ENCODE peak calls at places on chromosomes 12 and 14, in ten cellular contexts. G is AML-193; Z is immature natural killer cell; W is Caki2; M is EL; U is effector memory CD4-positive, alpha-beta T cell; A is HEK293T; O is A549; I is stimulated activated CD4-positive, alpha-beta T cell treated with anti-CD3 and anti-CD28 coated beads, Interleukin-4, amount 100 ng/mL, for 48 hours; T is NB4. J is an unnamed sample.

GRCh38 chr14:95515080-95515489 is 1.4 kb downstream of the SYNE3 start:
- DNase-seq in A (no peak), W (no peak), I (no peak), M (peak), U (no peak), G (peak), O (no peak), Z (no peak), T (peak), J (no peak)

GRCh38 chr12:3119745-3120660 is 42.8 kb downstream of the TSPAN9 start:
- DNase-seq in T (no peak), G (no peak), A (no peak), W (no peak), O (no peak), I (no peak), Z (no peak), M (peak), U (no peak), J (no peak)

GRCh38 chr14:98766818-98767217 is 505.2 kb downstream of the BCL11B start:
- DNase-seq in W (no peak), M (no peak), G (no peak), T (peak), A (no peak), O (no peak), I (no peak), U (no peak), Z (no peak), J (no peak)

GRCh38 chr12:69927145-69927544 is 102.1 kb downstream of the MYRFL start:
- DNase-seq in G (no peak), M (no peak), O (no peak), W (no peak), Z (no peak), I (no peak), A (no peak), T (peak), U (no peak), J (no peak)

GRCh38 chr12:92927055-92927435 is 2.0 kb downstream of the EEA1 start:
- DNase-seq in Z (peak), U (no peak), G (peak), M (peak), W (no peak), A (no peak), O (no peak), I (peak), T (peak), J (no peak)

GRCh38 chr14:37168721-37169120 is 3.7 kb downstream of the SLC25A21 start:
- DNase-seq in Z (no peak), A (no peak), T (no peak), G (no peak), W (no peak), M (no peak), U (no peak), I (no peak), O (no peak), J (no peak)

GRCh38 chr12:131380220-131380957 is 330.5 kb upstream of the SFSWAP start:
- DNase-seq in G (no peak), M (no peak), Z (no peak), T (no peak), A (no peak), O (no peak), I (no peak), U (no peak), W (no peak), J (no peak)

GRCh38 chr14:100108840-100109593 is 43.8 kb downstream of the EVL start:
- DNase-seq in I (no peak), M (no peak), Z (no peak), T (no peak), U (no peak), A (no peak), G (no peak), W (no peak), O (no peak), J (no peak)

GRCh38 chr14:22314183-22314820 is 274.7 kb downstream of the DAD1 start:
- DNase-seq in A (peak), G (peak), W (peak), M (peak), O (peak), U (no peak), I (no peak), Z (peak), T (peak), J (peak)

GRCh38 chr12:18259906-18260682 is 1.2 kb upstream of the PIK3C2G start:
- DNase-seq in W (no peak), U (no peak), I (no peak), A (no peak), O (no peak), G (no peak), Z (no peak), M (no peak), T (no peak), J (no peak)

GRCh38 chr12:91274886-91275285 is 92.3 kb upstream of the DCN start:
- DNase-seq in U (no peak), M (no peak), A (no peak), Z (no peak), T (no peak), O (no peak), I (no peak), W (no peak), G (no peak), J (no peak)

GRCh38 chr14:95523818-95524448 is 7.5 kb upstream of the SYNE3 start:
- DNase-seq in Z (no peak), A (no peak), O (no peak), W (no peak), G (no peak), U (no peak), I (no peak), T (peak), M (peak), J (peak)

GRCh38 chr12:69886101-69886500 is 61.1 kb downstream of the MYRFL start:
- DNase-seq in U (no peak), M (no peak), O (no peak), T (no peak), Z (no peak), G (no peak), I (no peak), W (no peak), A (no peak), J (no peak)

GRCh38 chr12:130621696-130622298 is 94.3 kb downstream of the RIMBP2 start:
- DNase-seq in O (no peak), U (no peak), I (no peak), G (no peak), T (no peak), M (no peak), W (no peak), A (no peak), Z (no peak), J (no peak)

GRCh38 chr12:92466391-92467305 is 236.1 kb upstream of the PLEKHG7 start:
- DNase-seq in T (no peak), I (no peak), O (no peak), U (no peak), Z (no peak), A (no peak), W (no peak), M (no peak), G (no peak), J (no peak)

GRCh38 chr12:96197503-96198272 is 3.5 kb downstream of the ELK3 start:
- DNase-seq in Z (no peak), O (peak), I (no peak), W (peak), M (peak), U (no peak), T (no peak), A (no peak), G (no peak), J (no peak)

GRCh38 chr14:22386924-22387775 is 201.9 kb downstream of the DAD1 start:
- DNase-seq in M (peak), I (no peak), U (no peak), A (peak), T (peak), G (peak), W (peak), Z (peak), O (peak), J (no peak)

GRCh38 chr12:68119250-68119649 is 40.3 kb downstream of the IFNG start:
- DNase-seq in A (no peak), O (no peak), M (no peak), T (no peak), I (no peak), U (no peak), G (no peak), Z (peak), W (no peak), J (no peak)

GRCh38 chr12:121789233-121789781 is 4.2 kb downstream of the RHOF start:
- DNase-seq in M (no peak), T (peak), I (no peak), A (no peak), G (peak), W (no peak), O (no peak), Z (peak), U (no peak), J (peak)

GRCh38 chr12:90808568-90808967 is 146.4 kb downstream of the CCER1 start:
- DNase-seq in U (no peak), I (no peak), M (peak), W (no peak), O (no peak), A (no peak), T (no peak), G (no peak), Z (no peak), J (no peak)

GRCh38 chr12:41509655-41510054 is 321.5 kb downstream of the PDZRN4 start:
- DNase-seq in W (peak), Z (no peak), G (no peak), M (no peak), A (no peak), T (no peak), U (no peak), O (no peak), I (no peak), J (no peak)

GRCh38 chr12:132776816-132777568 is 15.4 kb upstream of the ANKLE2 start:
- DNase-seq in G (no peak), O (no peak), A (no peak), T (no peak), M (no peak), Z (no peak), I (no peak), W (no peak), U (no peak), J (no peak)

GRCh38 chr12:47028981-47029708 is 50.3 kb upstream of the PCED1B start:
- DNase-seq in O (no peak), G (no peak), I (no peak), T (no peak), A (no peak), M (no peak), U (no peak), W (no peak), Z (no peak), J (no peak)

GRCh38 chr14:23153891-23154796 is 29.3 kb downstream of the SLC7A8 start:
- DNase-seq in M (peak), W (no peak), A (peak), O (no peak), T (peak), Z (no peak), I (no peak), G (no peak), U (no peak), J (no peak)

GRCh38 chr12:130804216-130804615 is 34.8 kb downstream of the STX2 start:
- DNase-seq in A (no peak), I (no peak), Z (no peak), W (no peak), M (peak), G (no peak), O (no peak), U (no peak), T (no peak), J (no peak)

GRCh38 chr14:46580941-46581671 is 70.5 kb downstream of the RPL10L start:
- DNase-seq in O (no peak), M (peak), Z (no peak), W (peak), U (no peak), T (peak), A (peak), I (no peak), G (peak), J (no peak)

GRCh38 chr12:104456950-104457745 is 400 bp downstream of the CHST11 start:
- DNase-seq in A (peak), Z (peak), O (peak), W (peak), G (peak), U (no peak), M (peak), I (no peak), T (peak), J (peak)

GRCh38 chr14:46887144-46887543 is 235.6 kb upstream of the RPL10L start:
- DNase-seq in T (no peak), W (no peak), Z (no peak), M (no peak), A (no peak), O (no peak), I (no peak), G (no peak), U (no peak), J (no peak)

GRCh38 chr12:3207858-3208257 is 130.7 kb downstream of the TSPAN9 start:
- DNase-seq in O (no peak), G (no peak), M (no peak), I (no peak), U (no peak), T (peak), Z (no peak), W (no peak), A (no peak), J (no peak)

GRCh38 chr14:33120966-33121365 is 182.3 kb downstream of the NPAS3 start:
- DNase-seq in T (peak), W (no peak), Z (no peak), O (no peak), U (no peak), M (peak), I (no peak), G (no peak), A (no peak), J (no peak)

GRCh38 chr12:110355080-110355479 is 48.4 kb downstream of the ANAPC7 start:
- DNase-seq in G (no peak), T (peak), O (peak), A (peak), W (no peak), M (peak), Z (no peak), U (no peak), I (no peak), J (no peak)

GRCh38 chr14:93128785-93129459 is 13.2 kb upstream of the ITPK1 start:
- DNase-seq in Z (no peak), G (no peak), T (no peak), O (no peak), U (no peak), M (no peak), W (no peak), A (no peak), I (no peak), J (no peak)

GRCh38 chr12:4030938-4031702 is 157.9 kb upstream of the PARP11 start:
- DNase-seq in G (peak), A (peak), I (peak), U (peak), Z (peak), M (peak), W (peak), O (peak), T (peak), J (peak)

GRCh38 chr12:15540469-15540872 is 218.2 kb downstream of the PTPRO start:
- DNase-seq in T (no peak), I (no peak), M (peak), G (no peak), W (no peak), O (no peak), A (no peak), U (no peak), Z (no peak), J (no peak)

GRCh38 chr12:2248901-2249381 is 196.2 kb downstream of the CACNA1C start:
- DNase-seq in W (peak), A (no peak), M (peak), T (no peak), I (no peak), G (no peak), O (no peak), Z (no peak), U (no peak), J (no peak)

GRCh38 chr12:52445876-52446275 is 6.1 kb downstream of the KRT6B start:
- DNase-seq in G (no peak), T (no peak), I (no peak), O (no peak), U (no peak), Z (no peak), M (no peak), A (no peak), W (no peak), J (no peak)

GRCh38 chr12:57775044-57775443 is 2.6 kb downstream of the EEF1AKMT3 start:
- DNase-seq in M (no peak), G (no peak), O (no peak), U (no peak), Z (no peak), I (no peak), T (no peak), W (no peak), A (no peak), J (no peak)

GRCh38 chr12:65696227-65696626 is 128.1 kb upstream of the HMGA2 start:
- DNase-seq in O (no peak), I (no peak), T (no peak), U (no peak), A (no peak), M (no peak), W (peak), Z (no peak), G (no peak), J (no peak)

GRCh38 chr12:106841471-106842302 is 67.2 kb downstream of the RIC8B start:
- DNase-seq in U (peak), M (peak), Z (peak), I (no peak), G (peak), T (peak), W (peak), O (peak), A (peak), J (peak)